ENCODE peak calls at places on chromosomes 2 and 18, in ten cellular contexts. One of them, this sample, is unnamed.

GRCh38 chr18:55064760-55065159 is 105.5 kb upstream of the CCDC68 start:
- DNase-seq in fibroblast of mammary gland: no peak
- DNase-seq in left ventricle myocardium inferior: no peak
- DNase-seq in stomach: no peak
- DNase-seq in Peyer's patch: no peak
- DNase-seq in uterus: no peak
- DNase-seq in fibroblast of lung: no peak
- DNase-seq in brain microvascular endothelial cell: no peak
- DNase-seq in fibroblast of the aortic adventitia: no peak
- DNase-seq in bronchial epithelial cell: no peak
- DNase-seq in this sample: peak

GRCh38 chr18:59814872-59815271 is 84.9 kb upstream of the PMAIP1 start:
- DNase-seq in fibroblast of lung: peak
- DNase-seq in Peyer's patch: no peak
- DNase-seq in bronchial epithelial cell: peak
- DNase-seq in brain microvascular endothelial cell: peak
- DNase-seq in uterus: no peak
- DNase-seq in stomach: no peak
- DNase-seq in fibroblast of mammary gland: peak
- DNase-seq in fibroblast of the aortic adventitia: peak
- DNase-seq in left ventricle myocardium inferior: no peak
- DNase-seq in this sample: no peak

GRCh38 chr2:42359304-42359749 is 1.7 kb downstream of the COX7A2L start:
- DNase-seq in stomach: no peak
- DNase-seq in fibroblast of the aortic adventitia: peak
- DNase-seq in bronchial epithelial cell: peak
- DNase-seq in left ventricle myocardium inferior: no peak
- DNase-seq in fibroblast of mammary gland: no peak
- DNase-seq in uterus: no peak
- DNase-seq in brain microvascular endothelial cell: no peak
- DNase-seq in Peyer's patch: no peak
- DNase-seq in fibroblast of lung: no peak
- DNase-seq in this sample: no peak

GRCh38 chr2:171991027-171991426 is 8.7 kb upstream of the METAP1D start:
- DNase-seq in fibroblast of the aortic adventitia: no peak
- DNase-seq in fibroblast of lung: no peak
- DNase-seq in brain microvascular endothelial cell: no peak
- DNase-seq in left ventricle myocardium inferior: no peak
- DNase-seq in bronchial epithelial cell: no peak
- DNase-seq in Peyer's patch: no peak
- DNase-seq in uterus: no peak
- DNase-seq in stomach: no peak
- DNase-seq in fibroblast of mammary gland: no peak
- DNase-seq in this sample: no peak

GRCh38 chr2:168780671-168781071 is 21.8 kb upstream of the NOSTRIN start:
- DNase-seq in left ventricle myocardium inferior: no peak
- DNase-seq in brain microvascular endothelial cell: no peak
- DNase-seq in uterus: no peak
- DNase-seq in bronchial epithelial cell: peak
- DNase-seq in Peyer's patch: no peak
- DNase-seq in stomach: no peak
- DNase-seq in fibroblast of mammary gland: peak
- DNase-seq in fibroblast of the aortic adventitia: no peak
- DNase-seq in fibroblast of lung: peak
- DNase-seq in this sample: no peak

GRCh38 chr2:30367232-30368070 is 79.6 kb upstream of the LCLAT1 start:
- DNase-seq in uterus: no peak
- DNase-seq in brain microvascular endothelial cell: peak
- DNase-seq in fibroblast of lung: peak
- DNase-seq in fibroblast of the aortic adventitia: peak
- DNase-seq in stomach: no peak
- DNase-seq in bronchial epithelial cell: no peak
- DNase-seq in left ventricle myocardium inferior: no peak
- DNase-seq in Peyer's patch: no peak
- DNase-seq in fibroblast of mammary gland: peak
- DNase-seq in this sample: no peak

GRCh38 chr2:169107645-169108044 is 38.3 kb downstream of the DHRS9 start:
- DNase-seq in stomach: no peak
- DNase-seq in fibroblast of the aortic adventitia: no peak
- DNase-seq in Peyer's patch: no peak
- DNase-seq in brain microvascular endothelial cell: no peak
- DNase-seq in uterus: no peak
- DNase-seq in fibroblast of mammary gland: no peak
- DNase-seq in bronchial epithelial cell: no peak
- DNase-seq in left ventricle myocardium inferior: no peak
- DNase-seq in fibroblast of lung: no peak
- DNase-seq in this sample: peak

GRCh38 chr2:42492691-42493467 is 903 bp downstream of the KCNG3 start:
- DNase-seq in bronchial epithelial cell: no peak
- DNase-seq in fibroblast of mammary gland: no peak
- DNase-seq in fibroblast of lung: peak
- DNase-seq in brain microvascular endothelial cell: no peak
- DNase-seq in uterus: no peak
- DNase-seq in left ventricle myocardium inferior: no peak
- DNase-seq in fibroblast of the aortic adventitia: no peak
- DNase-seq in Peyer's patch: peak
- DNase-seq in stomach: no peak
- DNase-seq in this sample: no peak

GRCh38 chr18:69998523-69998987 is 50.9 kb upstream of the CD226 start:
- DNase-seq in left ventricle myocardium inferior: no peak
- DNase-seq in bronchial epithelial cell: no peak
- DNase-seq in uterus: no peak
- DNase-seq in stomach: no peak
- DNase-seq in fibroblast of lung: no peak
- DNase-seq in Peyer's patch: no peak
- DNase-seq in fibroblast of mammary gland: no peak
- DNase-seq in brain microvascular endothelial cell: no peak
- DNase-seq in fibroblast of the aortic adventitia: no peak
- DNase-seq in this sample: no peak

GRCh38 chr18:21402272-21402671 is 160.2 kb downstream of the GREB1L start:
- DNase-seq in stomach: no peak
- DNase-seq in left ventricle myocardium inferior: no peak
- DNase-seq in fibroblast of the aortic adventitia: no peak
- DNase-seq in fibroblast of lung: no peak
- DNase-seq in fibroblast of mammary gland: no peak
- DNase-seq in uterus: no peak
- DNase-seq in brain microvascular endothelial cell: no peak
- DNase-seq in Peyer's patch: no peak
- DNase-seq in bronchial epithelial cell: no peak
- DNase-seq in this sample: no peak

GRCh38 chr18:68439672-68440071 is 275.2 kb downstream of the TMX3 start:
- DNase-seq in fibroblast of lung: no peak
- DNase-seq in fibroblast of the aortic adventitia: no peak
- DNase-seq in uterus: no peak
- DNase-seq in Peyer's patch: no peak
- DNase-seq in brain microvascular endothelial cell: no peak
- DNase-seq in fibroblast of mammary gland: peak
- DNase-seq in bronchial epithelial cell: no peak
- DNase-seq in left ventricle myocardium inferior: no peak
- DNase-seq in stomach: no peak
- DNase-seq in this sample: no peak
- H3K4me3 ChIP-seq in fibroblast of lung: no peak
- H3K4me3 ChIP-seq in fibroblast of the aortic adventitia: no peak
- H3K4me3 ChIP-seq in uterus: no peak
- H3K4me3 ChIP-seq in Peyer's patch: no peak
- H3K4me3 ChIP-seq in brain microvascular endothelial cell: no peak
- H3K4me3 ChIP-seq in fibroblast of mammary gland: no peak
- H3K4me3 ChIP-seq in bronchial epithelial cell: no peak
- H3K4me3 ChIP-seq in left ventricle myocardium inferior: no peak
- H3K4me3 ChIP-seq in stomach: no peak
- H3K4me3 ChIP-seq in this sample: no peak

DNA sequence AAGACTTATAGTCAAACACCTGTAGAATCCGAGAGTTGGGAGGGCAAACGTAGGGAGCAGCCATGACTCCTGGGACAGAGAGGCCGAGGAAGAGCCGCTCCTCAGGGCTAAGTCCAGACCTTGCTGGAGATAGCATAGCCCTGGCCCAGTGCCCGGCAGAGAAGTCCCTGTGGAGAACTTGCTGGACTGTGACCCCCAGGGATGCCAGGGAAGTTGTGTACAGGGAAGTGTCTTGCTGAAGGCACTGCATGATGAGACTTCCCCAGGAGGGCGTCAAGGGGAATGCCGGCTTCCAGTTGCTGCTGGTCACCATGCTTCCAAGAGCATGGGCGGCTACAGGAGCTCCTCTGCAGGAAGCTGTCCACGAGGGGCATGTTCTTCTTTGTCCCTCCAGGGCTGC is 8.6 kb upstream of the CNDP1 start:
- DNase-seq in bronchial epithelial cell: no peak
- DNase-seq in left ventricle myocardium inferior: no peak
- DNase-seq in brain microvascular endothelial cell: no peak
- DNase-seq in stomach: peak
- DNase-seq in fibroblast of lung: no peak
- DNase-seq in uterus: no peak
- DNase-seq in Peyer's patch: peak
- DNase-seq in fibroblast of the aortic adventitia: no peak
- DNase-seq in fibroblast of mammary gland: no peak
- DNase-seq in this sample: no peak
- TF ChIP-seq CTCF in bronchial epithelial cell: no peak
- TF ChIP-seq CTCF in left ventricle myocardium inferior: no peak
- TF ChIP-seq CTCF in brain microvascular endothelial cell: no peak
- TF ChIP-seq CTCF in stomach: no peak
- TF ChIP-seq CTCF in fibroblast of lung: no peak
- TF ChIP-seq CTCF in uterus: no peak
- TF ChIP-seq CTCF in Peyer's patch: peak
- TF ChIP-seq CTCF in fibroblast of the aortic adventitia: no peak
- TF ChIP-seq CTCF in fibroblast of mammary gland: no peak
- TF ChIP-seq CTCF in this sample: no peak

GRCh38 chr2:230863442-230864121 is 1.2 kb upstream of the ITM2C start:
- DNase-seq in left ventricle myocardium inferior: no peak
- DNase-seq in fibroblast of lung: no peak
- DNase-seq in stomach: no peak
- DNase-seq in fibroblast of the aortic adventitia: no peak
- DNase-seq in bronchial epithelial cell: no peak
- DNase-seq in brain microvascular endothelial cell: no peak
- DNase-seq in fibroblast of mammary gland: no peak
- DNase-seq in Peyer's patch: no peak
- DNase-seq in uterus: no peak
- DNase-seq in this sample: no peak
- H3K4me3 ChIP-seq in left ventricle myocardium inferior: no peak
- H3K4me3 ChIP-seq in fibroblast of lung: no peak
- H3K4me3 ChIP-seq in stomach: no peak
- H3K4me3 ChIP-seq in fibroblast of the aortic adventitia: no peak
- H3K4me3 ChIP-seq in bronchial epithelial cell: no peak
- H3K4me3 ChIP-seq in brain microvascular endothelial cell: no peak
- H3K4me3 ChIP-seq in fibroblast of mammary gland: no peak
- H3K4me3 ChIP-seq in Peyer's patch: no peak
- H3K4me3 ChIP-seq in uterus: no peak
- H3K4me3 ChIP-seq in this sample: no peak

GRCh38 chr2:45496869-45497268 is 114.2 kb downstream of the SRBD1 start:
- DNase-seq in bronchial epithelial cell: no peak
- DNase-seq in brain microvascular endothelial cell: no peak
- DNase-seq in fibroblast of the aortic adventitia: no peak
- DNase-seq in fibroblast of mammary gland: no peak
- DNase-seq in Peyer's patch: no peak
- DNase-seq in uterus: no peak
- DNase-seq in fibroblast of lung: no peak
- DNase-seq in stomach: no peak
- DNase-seq in left ventricle myocardium inferior: no peak
- DNase-seq in this sample: no peak

GRCh38 chr2:45498661-45499550 is 112.2 kb downstream of the SRBD1 start:
- DNase-seq in bronchial epithelial cell: no peak
- DNase-seq in left ventricle myocardium inferior: no peak
- DNase-seq in fibroblast of mammary gland: no peak
- DNase-seq in brain microvascular endothelial cell: no peak
- DNase-seq in Peyer's patch: no peak
- DNase-seq in uterus: no peak
- DNase-seq in fibroblast of lung: no peak
- DNase-seq in fibroblast of the aortic adventitia: no peak
- DNase-seq in stomach: no peak
- DNase-seq in this sample: no peak

GRCh38 chr2:45494978-45495293 is 116.1 kb downstream of the SRBD1 start:
- DNase-seq in uterus: no peak
- DNase-seq in stomach: no peak
- DNase-seq in brain microvascular endothelial cell: no peak
- DNase-seq in left ventricle myocardium inferior: no peak
- DNase-seq in bronchial epithelial cell: no peak
- DNase-seq in fibroblast of mammary gland: no peak
- DNase-seq in fibroblast of the aortic adventitia: no peak
- DNase-seq in Peyer's patch: no peak
- DNase-seq in fibroblast of lung: no peak
- DNase-seq in this sample: no peak

GRCh38 chr2:45494275-45494977 is 116.6 kb downstream of the SRBD1 start:
- DNase-seq in bronchial epithelial cell: peak
- DNase-seq in fibroblast of the aortic adventitia: peak
- DNase-seq in Peyer's patch: no peak
- DNase-seq in fibroblast of lung: peak
- DNase-seq in uterus: no peak
- DNase-seq in left ventricle myocardium inferior: no peak
- DNase-seq in stomach: no peak
- DNase-seq in fibroblast of mammary gland: peak
- DNase-seq in brain microvascular endothelial cell: peak
- DNase-seq in this sample: peak

DNA sequence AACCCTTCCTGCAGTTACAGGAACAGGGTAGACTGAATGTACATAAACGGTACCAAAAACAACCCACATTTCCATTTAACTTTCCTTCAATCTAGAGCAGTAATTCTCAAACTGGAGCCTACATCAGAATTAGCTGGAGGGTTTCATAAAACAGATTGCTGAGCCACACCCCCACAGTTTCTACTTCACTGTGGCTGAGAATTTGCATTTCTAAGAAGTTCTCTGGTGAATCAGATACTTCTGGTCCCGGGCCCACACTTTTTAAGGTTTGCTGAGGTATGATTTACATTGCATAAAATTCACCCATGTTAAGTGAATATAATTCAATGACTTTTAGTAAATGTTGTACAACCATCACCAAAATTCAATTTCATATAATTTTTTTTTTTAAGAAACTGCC is 113.7 kb downstream of the SRBD1 start:
- DNase-seq in fibroblast of the aortic adventitia: peak
- DNase-seq in fibroblast of lung: peak
- DNase-seq in stomach: no peak
- DNase-seq in fibroblast of mammary gland: peak
- DNase-seq in bronchial epithelial cell: no peak
- DNase-seq in Peyer's patch: no peak
- DNase-seq in uterus: no peak
- DNase-seq in left ventricle myocardium inferior: no peak
- DNase-seq in brain microvascular endothelial cell: peak
- DNase-seq in this sample: peak
- TF ChIP-seq CTCF in fibroblast of the aortic adventitia: no peak
- TF ChIP-seq CTCF in fibroblast of lung: no peak
- TF ChIP-seq CTCF in stomach: no peak
- TF ChIP-seq CTCF in fibroblast of mammary gland: no peak
- TF ChIP-seq CTCF in bronchial epithelial cell: no peak
- TF ChIP-seq CTCF in Peyer's patch: no peak
- TF ChIP-seq CTCF in uterus: no peak
- TF ChIP-seq CTCF in left ventricle myocardium inferior: no peak
- TF ChIP-seq CTCF in brain microvascular endothelial cell: no peak
- TF ChIP-seq CTCF in this sample: no peak

GRCh38 chr2:184760931-184761330 is 162.6 kb downstream of the ZNF804A start:
- DNase-seq in fibroblast of mammary gland: no peak
- DNase-seq in bronchial epithelial cell: no peak
- DNase-seq in brain microvascular endothelial cell: no peak
- DNase-seq in left ventricle myocardium inferior: no peak
- DNase-seq in fibroblast of the aortic adventitia: no peak
- DNase-seq in uterus: no peak
- DNase-seq in stomach: no peak
- DNase-seq in Peyer's patch: no peak
- DNase-seq in fibroblast of lung: no peak
- DNase-seq in this sample: no peak
- H3K4me3 ChIP-seq in fibroblast of mammary gland: no peak
- H3K4me3 ChIP-seq in bronchial epithelial cell: no peak
- H3K4me3 ChIP-seq in brain microvascular endothelial cell: no peak
- H3K4me3 ChIP-seq in left ventricle myocardium inferior: no peak
- H3K4me3 ChIP-seq in fibroblast of the aortic adventitia: no peak
- H3K4me3 ChIP-seq in uterus: no peak
- H3K4me3 ChIP-seq in stomach: no peak
- H3K4me3 ChIP-seq in Peyer's patch: no peak
- H3K4me3 ChIP-seq in fibroblast of lung: no peak
- H3K4me3 ChIP-seq in this sample: no peak

This sample was measured in GM12864.